ENCODE peak calls at places on chromosome 16, in seven cellular contexts. B is foreskin keratinocyte; Q is AG04450; V is frontal cortex; E is T-cell; S is heart left ventricle; P is effector CD4-positive, alpha-beta T cell. N is an unnamed sample.

GRCh38 chr16:48158296-48158695 is 2.5 kb upstream of the ABCC12 start:
- DNase-seq in P (no peak), S (no peak), E (no peak), Q (peak), B (peak), V (no peak), N (no peak)

GRCh38 chr16:2043980-2044451 is 3.6 kb downstream of the NTHL1 start:
- DNase-seq in V (no peak), S (peak), Q (no peak), B (no peak), P (no peak), E (no peak), N (peak)

GRCh38 chr16:14003119-14003570 is 68.0 kb upstream of the MRTFB start:
- DNase-seq in S (peak), Q (no peak), E (no peak), B (peak), V (no peak), P (no peak), N (peak)

GRCh38 chr16:69611103-69611640 is 45.4 kb downstream of the NFAT5 start:
- DNase-seq in S (no peak), Q (no peak), B (no peak), V (no peak), P (no peak), E (no peak), N (no peak)

GRCh38 chr16:81324808-81325207 is 10.0 kb downstream of the GAN start:
- DNase-seq in Q (no peak), E (no peak), B (no peak), P (no peak), S (no peak), V (no peak), N (no peak)

GRCh38 chr16:64234200-64234599 is 887.7 kb downstream of the CDH11 start:
- DNase-seq in Q (no peak), P (no peak), V (no peak), B (no peak), S (peak), E (no peak), N (no peak)

GRCh38 chr16:27210174-27210573 is 6.8 kb downstream of the KDM8 start:
- DNase-seq in E (no peak), B (no peak), Q (no peak), V (no peak), S (no peak), P (no peak), N (no peak)

GRCh38 chr16:80144191-80144590 is 396.6 kb upstream of the DYNLRB2 start:
- DNase-seq in Q (peak), B (peak), V (no peak), P (no peak), S (no peak), E (no peak), N (no peak)

GRCh38 chr16:1045363-1046270 is 26.9 kb upstream of the SSTR5 start:
- DNase-seq in Q (no peak), E (no peak), B (no peak), V (no peak), S (no peak), P (no peak), N (no peak)

GRCh38 chr16:13322357-13322756 is 421.0 kb downstream of the SHISA9 start:
- DNase-seq in P (no peak), S (no peak), E (no peak), Q (no peak), B (no peak), V (no peak), N (no peak)

GRCh38 chr16:85169333-85170065 is 57.2 kb upstream of the CIBAR2 start:
- DNase-seq in V (peak), B (no peak), Q (no peak), E (no peak), S (no peak), P (no peak), N (no peak)

GRCh38 chr16:87806608-87807546 is 41.1 kb upstream of the KLHDC4 start:
- DNase-seq in E (peak), Q (peak), V (no peak), P (no peak), B (peak), S (peak), N (peak)

GRCh38 chr16:8588703-8589292 is 1.5 kb downstream of the TMEM114 start:
- DNase-seq in V (no peak), B (no peak), S (no peak), Q (no peak), E (no peak), P (no peak), N (no peak)

GRCh38 chr16:57013902-57014301 is 24.5 kb downstream of the NLRC5 start:
- DNase-seq in S (no peak), B (no peak), Q (no peak), E (no peak), P (no peak), V (no peak), N (no peak)

N was measured in HT-29.